ENCODE peak calls at places on chromosomes 11 and 22, in four cellular contexts. E is H1, V is natural killer cell, T is GM13977. F is an unnamed sample.

GRCh38 chr11:69511358-69512015 is 30.0 kb downstream of the LINC01488 start:
- DNase-seq in V (no peak), E (no peak), T (no peak), F (no peak)

GRCh38 chr11:83483808-83484207 is 197.6 kb upstream of the CCDC90B start:
- DNase-seq in E (no peak), V (no peak), T (no peak), F (no peak)

GRCh38 chr11:35549787-35550186 is 24.4 kb upstream of the PAMR1 start:
- DNase-seq in V (no peak), E (no peak), T (no peak), F (no peak)

GRCh38 chr11:16456366-16456765 is 100.0 kb upstream of the SOX6 start:
- DNase-seq in E (no peak), T (no peak), V (no peak), F (no peak)

GRCh38 chr22:48091656-48092223 is 1329.3 kb downstream of the TBC1D22A start:
- DNase-seq in T (no peak), E (no peak), V (no peak), F (no peak)

GRCh38 chr22:49765951-49766350 is 61.7 kb downstream of the BRD1 start:
- DNase-seq in E (no peak), V (peak; percentile 5), T (no peak), F (no peak)

GRCh38 chr11:108648528-108648885 is 16.4 kb upstream of the DDX10 start:
- DNase-seq in T (no peak), V (no peak), E (no peak), F (no peak)

GRCh38 chr11:94315664-94316063 is 11.3 kb downstream of the IZUMO1R start:
- DNase-seq in E (no peak), T (no peak), V (no peak), F (no peak)

GRCh38 chr11:67024410-67024809 is 1.5 kb downstream of the SYT12 start:
- DNase-seq in V (no peak), T (no peak), E (no peak), F (no peak)

GRCh38 chr11:58575377-58576020 is at the start of gene LPXN:
- DNase-seq in T (peak; percentile 25), V (peak; percentile 48), E (no peak), F (no peak)

GRCh38 chr11:44988981-44989635 is 38.4 kb upstream of the TP53I11 start:
- DNase-seq in E (no peak), T (no peak), V (no peak), F (no peak)

GRCh38 chr11:131744847-131745246 is 374.4 kb downstream of the NTM start:
- DNase-seq in T (no peak), E (no peak), V (no peak), F (no peak)

GRCh38 chr11:67422894-67423293 is 5.4 kb upstream of the RPS6KB2 start:
- DNase-seq in E (no peak), V (no peak), T (no peak), F (no peak)

GRCh38 chr11:68843703-68844312 is 2.1 kb upstream of the CPT1A start:
- DNase-seq in V (peak; percentile 47), E (peak; percentile 67), T (peak; percentile 86), F (no peak)

GRCh38 chr11:95086116-95086515 is 3.5 kb upstream of the ENDOD1 start:
- DNase-seq in E (no peak), T (no peak), V (no peak), F (no peak)

GRCh38 chr11:72189448-72190250 is 2.3 kb upstream of the FOLR1 start:
- DNase-seq in E (no peak), V (no peak), T (no peak), F (no peak)

GRCh38 chr11:124643605-124644425 is 21.2 kb downstream of the TBRG1 start:
- DNase-seq in T (no peak), E (no peak), V (no peak), F (no peak)

GRCh38 chr11:78429667-78430066 is 12.0 kb upstream of the GAB2 start:
- DNase-seq in E (no peak), T (no peak), V (no peak), F (no peak)

GRCh38 chr11:70482529-70482917 is 84.2 kb downstream of the CTTN start:
- DNase-seq in T (no peak), E (no peak), V (no peak), F (no peak)

GRCh38 chr11:46392421-46393230 is 1.1 kb upstream of the CHRM4 start:
- DNase-seq in E (no peak), T (peak; percentile 98), V (peak; percentile 84), F (peak; percentile 85)

GRCh38 chr11:68974421-68975194 is 6.2 kb downstream of the MRGPRD start:
- DNase-seq in V (no peak), E (no peak), T (peak; percentile 61), F (no peak)

GRCh38 chr11:101441747-101442146 is 142.1 kb downstream of the TRPC6 start:
- DNase-seq in V (no peak), E (no peak), T (no peak), F (no peak)

GRCh38 chr11:76237041-76237649 is 30.8 kb upstream of the WNT11 start:
- DNase-seq in E (no peak), T (no peak), V (no peak), F (no peak)

GRCh38 chr11:46991391-46991790 is 54.8 kb downstream of the CSTPP1 start:
- DNase-seq in E (no peak), T (no peak), V (no peak), F (no peak)

GRCh38 chr11:110032957-110033570 is 60.1 kb upstream of the ZC3H12C start:
- DNase-seq in V (no peak), E (no peak), T (no peak), F (no peak)

GRCh38 chr11:20249313-20249873 is 89.1 kb upstream of the DBX1 start:
- DNase-seq in E (no peak), T (no peak), V (no peak), F (no peak)

GRCh38 chr11:71491531-71492329 is 35.3 kb upstream of the KRTAP5-7 start:
- DNase-seq in E (no peak), T (no peak), V (peak; percentile 7), F (no peak)

GRCh38 chr11:11743216-11743615 is 98.6 kb upstream of the USP47 start:
- DNase-seq in V (no peak), E (no peak), T (no peak), F (no peak)

GRCh38 chr11:97079244-97079643 is 689.4 kb downstream of the JRKL start:
- DNase-seq in T (peak; percentile 34), V (no peak), E (no peak), F (no peak)

GRCh38 chr11:120858740-120859139 is 165.2 kb upstream of the TBCEL start:
- DNase-seq in V (no peak), T (no peak), E (no peak), F (no peak)

GRCh38 chr11:132427611-132428010 is 1057.2 kb downstream of the NTM start:
- DNase-seq in V (no peak), E (no peak), T (no peak), F (no peak)

GRCh38 chr22:27129266-27129665 is 471.9 kb downstream of the MIAT start:
- DNase-seq in V (no peak), E (no peak), T (no peak), F (no peak)

GRCh38 chr11:100863080-100863581 is 176.0 kb downstream of the ARHGAP42 start:
- DNase-seq in E (no peak), T (no peak), V (no peak), F (no peak)

GRCh38 chr11:118533769-118534729 is 3.1 kb downstream of the TMEM25 start:
- DNase-seq in V (no peak), T (no peak), E (no peak), F (peak; percentile 22)
- TF ChIP-seq CTCF in V (no peak), T (no peak), E (no peak), F (no peak)

DNA sequence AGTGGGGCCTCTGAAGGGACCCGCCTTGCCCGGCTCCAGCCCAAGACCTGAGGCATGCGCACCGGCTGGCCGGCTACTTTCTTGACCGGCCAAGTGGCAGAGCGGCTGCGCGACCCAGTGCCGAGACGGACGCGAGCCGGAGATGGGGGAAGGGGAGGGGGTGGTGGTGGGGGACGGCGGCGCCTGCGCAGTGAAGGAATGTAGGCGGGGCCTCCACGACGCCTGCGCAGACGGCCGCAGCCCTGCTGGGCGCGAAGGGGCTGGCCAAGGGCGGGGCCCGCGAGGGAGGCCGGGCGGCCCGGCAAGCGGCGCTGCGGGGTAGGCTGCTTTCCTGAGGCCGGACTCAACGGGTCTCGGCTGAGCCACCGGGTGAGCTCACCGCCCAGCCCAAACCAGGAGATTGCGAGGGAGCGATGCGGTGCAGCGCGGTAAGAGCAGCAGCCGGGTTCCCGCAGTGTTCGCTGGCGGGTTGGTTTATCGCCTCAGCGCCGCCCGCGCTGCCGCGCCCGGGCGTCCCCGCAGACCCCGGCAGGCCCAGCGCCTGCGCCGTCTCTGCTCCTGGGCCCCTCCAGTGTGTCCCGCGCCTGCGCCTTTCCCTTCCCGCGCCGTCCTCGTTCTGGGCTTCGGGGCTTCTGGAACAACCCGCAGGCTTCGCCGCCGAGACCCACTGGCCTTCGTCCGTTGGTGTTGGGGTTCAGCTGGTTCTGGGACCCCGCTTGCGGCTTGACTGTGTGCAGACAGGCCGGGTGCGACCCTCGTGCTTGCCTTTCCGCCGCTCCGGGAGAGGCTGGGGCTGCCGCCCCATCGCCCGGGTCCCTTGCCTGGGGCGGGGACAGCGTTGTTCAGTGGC is at the start of gene SPECC1L:
- DNase-seq in V (peak; percentile 95), T (peak; percentile 94), E (peak; percentile 84), F (peak; percentile 91)
- TF ChIP-seq CTCF in V (peak; percentile 14), T (peak; percentile 11), E (no peak), F (no peak)

GRCh38 chr11:8100151-8100550 is 19.1 kb downstream of the TUB start:
- DNase-seq in T (no peak), V (no peak), E (no peak), F (no peak)
- TF ChIP-seq CTCF in T (no peak), V (no peak), E (no peak), F (no peak)

DNA sequence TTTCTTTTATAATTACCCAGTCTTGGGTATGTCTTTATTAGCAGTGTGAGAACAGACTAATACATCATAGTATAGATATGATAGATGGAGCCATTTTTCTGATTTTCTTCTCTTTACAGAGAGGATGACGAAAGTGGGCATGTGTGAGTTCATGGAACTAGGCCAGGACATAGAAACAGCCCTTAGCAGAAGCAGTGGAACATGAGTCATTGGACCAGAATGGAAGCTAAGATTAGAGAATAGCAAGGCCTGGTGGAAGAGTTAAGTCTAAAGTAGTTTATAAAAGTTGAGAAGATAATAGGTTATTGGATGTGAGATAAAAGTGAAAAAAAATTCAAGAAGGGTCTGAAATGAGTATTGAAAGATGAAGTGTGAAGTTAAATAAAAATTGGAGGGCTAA is 97.0 kb upstream of the MPPED2 start:
- DNase-seq in E (no peak), V (no peak), T (no peak), F (no peak)
- TF ChIP-seq CTCF in E (no peak), V (no peak), T (no peak), F (no peak)

DNA sequence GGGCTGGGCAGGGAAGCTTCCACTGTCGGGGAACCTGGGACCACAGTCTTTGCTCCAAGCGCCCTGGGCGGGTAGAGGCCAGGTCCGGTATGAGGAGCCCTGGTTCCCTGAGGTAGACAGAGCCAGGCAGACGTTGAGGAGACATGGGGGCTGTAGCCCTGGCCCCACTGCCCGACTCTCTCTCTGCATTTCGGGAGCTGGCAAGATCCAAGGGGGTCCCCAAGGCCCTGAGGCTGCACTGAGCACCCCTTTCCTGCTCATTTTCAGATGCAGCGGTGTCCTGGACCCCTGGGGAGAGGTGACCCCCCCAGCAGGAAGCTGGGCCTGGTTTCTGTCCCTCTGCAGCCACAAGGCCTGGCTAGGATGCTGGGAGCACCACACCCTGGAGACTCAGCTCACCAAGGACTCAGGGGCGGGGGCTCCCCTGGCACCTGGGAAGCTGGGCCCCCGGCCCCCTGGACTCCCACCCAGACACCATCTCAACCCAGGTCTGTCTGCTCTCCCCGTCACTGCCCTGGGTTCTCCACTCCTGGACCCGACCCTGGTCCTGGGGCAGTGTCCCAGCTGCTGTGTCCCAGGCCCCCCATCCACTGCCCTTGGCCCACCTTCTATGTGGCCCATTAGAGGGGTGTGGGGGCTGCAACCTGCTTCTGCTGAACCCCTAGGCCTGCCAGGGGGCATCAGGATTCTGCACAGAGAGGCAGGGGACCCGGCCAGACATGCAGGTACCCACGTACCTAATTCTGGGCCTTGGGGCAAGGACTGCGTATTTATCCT is 15.0 kb upstream of the MUC6 start:
- DNase-seq in T (no peak), V (no peak), E (no peak), F (no peak)
- TF ChIP-seq CTCF in T (no peak), V (peak; percentile 45), E (no peak), F (peak; percentile 33)